ENCODE peak calls at places on chromosomes 13 and 19, in nine cellular contexts. D is mammary epithelial cell; M is left ventricle myocardium inferior; Y is effector memory CD4-positive, alpha-beta T cell; N is transverse colon; S is psoas muscle; R is heart left ventricle; Z is spleen; F is MM.1S. E is an unnamed sample.

GRCh38 chr19:4101496-4101770 is 22.5 kb downstream of the MAP2K2 start:
- DNase-seq in M (no peak), D (no peak), S (no peak), F (no peak), Z (no peak), N (no peak), Y (no peak), R (no peak), E (no peak)

GRCh38 chr19:37987356-37988332 is 80.6 kb downstream of the SIPA1L3 start:
- DNase-seq in R (peak; percentile 6), Y (no peak), F (no peak), D (no peak), M (no peak), N (peak; percentile 62), S (no peak), Z (peak; percentile 38), E (no peak)

GRCh38 chr19:10096615-10096963 is 5.9 kb downstream of the ANGPTL6 start:
- DNase-seq in F (no peak), Y (no peak), N (peak; percentile 39), Z (no peak), D (no peak), R (no peak), M (peak; percentile 32), S (no peak), E (no peak)

GRCh38 chr19:277581-278165 is 13.5 kb downstream of the PLPP2 start:
- DNase-seq in N (no peak), S (peak; percentile 32), F (no peak), M (no peak), R (no peak), Y (no peak), D (no peak), Z (no peak), E (no peak)

GRCh38 chr19:31284621-31285020 is 64.6 kb downstream of the TSHZ3 start:
- DNase-seq in N (no peak), F (no peak), R (no peak), D (no peak), Y (no peak), M (no peak), Z (no peak), S (no peak), E (no peak)

GRCh38 chr19:35671818-35672217 is 5.5 kb downstream of the UPK1A start:
- DNase-seq in Z (no peak), F (no peak), S (no peak), D (no peak), N (no peak), Y (no peak), R (no peak), M (no peak), E (no peak)

GRCh38 chr13:31060655-31061054 is 101.0 kb downstream of the HSPH1 start:
- DNase-seq in Y (no peak), F (no peak), N (no peak), S (no peak), D (no peak), Z (no peak), R (no peak), M (no peak), E (no peak)

GRCh38 chr13:36887758-36888521 is 32.1 kb downstream of the SMAD9 start:
- DNase-seq in D (no peak), N (no peak), S (no peak), Y (no peak), Z (no peak), R (no peak), M (no peak), F (no peak), E (no peak)

GRCh38 chr13:22915442-22916082 is 265.2 kb upstream of the SGCG start:
- DNase-seq in R (peak; percentile 72), F (peak; percentile 10), D (peak; percentile 3), Y (no peak), Z (no peak), S (no peak), N (peak; percentile 68), M (peak; percentile 38), E (no peak)

GRCh38 chr13:105991622-105992254 is 543.7 kb downstream of the EFNB2 start:
- DNase-seq in Z (no peak), F (no peak), N (no peak), D (peak; percentile 100), R (no peak), Y (no peak), M (no peak), S (no peak), E (peak; percentile 16)

GRCh38 chr13:88764103-88764502 is 1092.9 kb downstream of the SLITRK5 start:
- DNase-seq in R (no peak), Z (no peak), F (no peak), N (no peak), S (no peak), D (no peak), Y (no peak), M (no peak), E (no peak)

GRCh38 chr13:113835461-113836274 is 28.2 kb downstream of the GAS6 start:
- DNase-seq in Y (no peak), M (peak; percentile 14), N (no peak), R (peak; percentile 60), D (no peak), Z (no peak), F (no peak), S (peak; percentile 51), E (no peak)

GRCh38 chr19:2227415-2228156 is 8.5 kb downstream of the PLEKHJ1 start:
- DNase-seq in M (no peak), N (peak; percentile 71), F (no peak), Y (no peak), S (no peak), R (no peak), Z (peak; percentile 88), D (no peak), E (no peak)
- H3K27ac ChIP-seq in M (no peak overlapping the region), N (no peak overlapping the region), F (no peak overlapping the region), Y (no peak overlapping the region), S (no peak overlapping the region), R (no peak overlapping the region), Z (peak overlapping the region; percentile 70), D (no peak overlapping the region), E (no peak overlapping the region)

DNA sequence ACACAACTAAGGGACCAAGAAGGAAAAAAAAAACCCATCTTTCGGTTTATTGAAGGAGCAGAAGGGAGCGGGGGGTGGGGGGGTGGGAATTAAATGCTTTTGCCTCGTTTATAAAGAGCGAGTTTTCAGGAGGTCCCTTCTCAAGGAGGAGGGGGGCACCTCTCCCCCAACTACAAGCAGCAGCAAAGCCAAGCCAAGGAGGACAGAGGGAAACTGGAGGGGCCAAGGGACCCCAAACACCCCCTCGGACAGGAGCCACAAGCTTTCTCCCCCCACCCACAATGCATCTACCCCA is 2.4 kb downstream of the IRF2BP1 start:
- DNase-seq in R (no peak), N (no peak), D (no peak), S (no peak), Z (no peak), F (no peak), M (no peak), Y (no peak), E (no peak)
- H3K36me3 ChIP-seq in R (peaks cover 8% of the 10 kb centered on the region), N (no peaks in the 10 kb centered on the region), D (no peaks in the 10 kb centered on the region), S (no peaks in the 10 kb centered on the region), Z (peaks cover 11% of the 10 kb centered on the region), F (no peaks in the 10 kb centered on the region), M (peaks cover 10% of the 10 kb centered on the region), Y (no peaks in the 10 kb centered on the region), E (no peaks in the 10 kb centered on the region)

DNA sequence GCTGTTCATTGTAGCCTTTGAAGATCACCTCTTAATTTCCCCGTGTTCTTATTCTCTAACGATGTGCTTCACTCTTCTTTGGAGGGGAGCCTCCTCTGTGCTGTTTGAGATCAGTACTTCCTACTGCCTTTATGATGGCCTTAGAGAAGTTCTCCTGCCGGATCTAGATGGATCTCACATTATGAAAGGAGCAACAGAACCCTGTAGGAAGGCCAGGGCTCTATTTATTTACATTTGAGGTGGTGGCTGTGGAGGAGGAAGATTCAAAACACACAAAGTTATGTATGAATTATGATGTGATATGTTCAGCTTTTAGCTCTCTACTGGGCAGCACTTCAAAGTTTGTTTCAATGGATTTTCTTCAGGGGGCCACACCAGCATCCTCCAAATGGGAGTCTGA is 322.3 kb downstream of the DLEU7 start:
- DNase-seq in S (no peak), Y (no peak), M (no peak), Z (no peak), R (no peak), D (no peak), N (no peak), F (no peak), E (no peak)
- H3K27ac ChIP-seq in S (peak overlapping the region; percentile 84), Y (no peak overlapping the region), M (peak overlapping the region; percentile 53), Z (peak overlapping the region; percentile 50), R (no peak overlapping the region), D (no peak overlapping the region), N (peak overlapping the region; percentile 33), F (no peak overlapping the region), E (peak overlapping the region; percentile 74)

GRCh38 chr19:24055548-24055947 is 31.4 kb upstream of the ZNF254 start:
- DNase-seq in F (no peak), N (no peak), S (no peak), Z (no peak), Y (no peak), D (no peak), M (no peak), R (no peak), E (no peak)

GRCh38 chr19:24051516-24051915 is 35.5 kb upstream of the ZNF254 start:
- DNase-seq in N (no peak), R (no peak), F (no peak), S (no peak), Z (no peak), Y (no peak), D (peak; percentile 39), M (no peak), E (no peak)

GRCh38 chr19:24054044-24054935 is 32.7 kb upstream of the ZNF254 start:
- DNase-seq in Y (no peak), S (no peak), Z (no peak), R (no peak), F (no peak), D (peak; percentile 99), M (no peak), N (no peak), E (no peak)

GRCh38 chr19:24053601-24054000 is 33.4 kb upstream of the ZNF254 start:
- DNase-seq in N (no peak), S (no peak), D (no peak), Z (no peak), M (no peak), Y (no peak), F (no peak), R (no peak), E (no peak)

GRCh38 chr19:24052811-24053210 is 34.2 kb upstream of the ZNF254 start:
- DNase-seq in D (no peak), Z (no peak), Y (no peak), M (no peak), N (no peak), R (no peak), S (no peak), F (no peak), E (no peak)
- H3K36me3 ChIP-seq in D (peaks cover 14% of the 10 kb centered on the region), Z (peaks cover 73% of the 10 kb centered on the region), Y (peaks cover 60% of the 10 kb centered on the region), M (peaks cover 96% of the 10 kb centered on the region), N (peaks cover 38% of the 10 kb centered on the region), R (peaks cover 79% of the 10 kb centered on the region), S (no peaks in the 10 kb centered on the region), F (no peaks in the 10 kb centered on the region), E (peaks cover 61% of the 10 kb centered on the region)

GRCh38 chr13:80239571-80240255 is 101.2 kb downstream of the SPRY2 start:
- DNase-seq in S (no peak), N (no peak), Z (no peak), M (no peak), D (no peak), Y (no peak), R (no peak), F (no peak), E (no peak)
- H3K27ac ChIP-seq in S (no peak overlapping the region), N (no peak overlapping the region), Z (no peak overlapping the region), M (no peak overlapping the region), D (no peak overlapping the region), Y (no peak overlapping the region), R (no peak overlapping the region), F (no peak overlapping the region), E (no peak overlapping the region)

E was measured in gastrocnemius medialis.